ENCODE peak calls at places on chromosomes 5 and 9, in seven cellular contexts. Y is MM.1S; M is thyroid gland; U is CD4-positive, CD25-positive, alpha-beta regulatory T cell; F is cardiac muscle cell; O is ascending aorta; N is effector memory CD4-positive, alpha-beta T cell. X is an unnamed sample.

GRCh38 chr5:175709276-175709781 is 51.5 kb downstream of the HRH2 start:
- DNase-seq in Y (peak; percentile 86), M (no peak), U (no peak), F (no peak), O (peak; percentile 47), N (no peak), X (no peak)

GRCh38 chr9:109440797-109441287 is 57.3 kb downstream of the PTPN3 start:
- DNase-seq in Y (peak; percentile 85), M (peak; percentile 51), U (peak; percentile 74), F (peak; percentile 77), O (peak; percentile 83), N (no peak), X (peak; percentile 42)

GRCh38 chr9:128412120-128412790 is 8.4 kb upstream of the CERCAM start:
- DNase-seq in Y (no peak), M (peak; percentile 40), U (peak; percentile 39), F (peak; percentile 80), O (no peak), N (peak; percentile 24), X (peak; percentile 60)

GRCh38 chr5:153153086-153153485 is 337.4 kb upstream of the GRIA1 start:
- DNase-seq in Y (peak; percentile 8), M (no peak), U (no peak), F (no peak), O (no peak), N (no peak), X (no peak)

GRCh38 chr5:1110930-1111726 is 735 bp downstream of the SLC12A7 start:
- DNase-seq in Y (no peak), M (peak; percentile 57), U (peak; percentile 27), F (peak; percentile 55), O (no peak), N (no peak), X (no peak)

GRCh38 chr5:96338624-96339023 is 94.4 kb downstream of the PCSK1 start:
- DNase-seq in Y (no peak), M (no peak), U (no peak), F (no peak), O (peak; percentile 89), N (no peak), X (no peak)

GRCh38 chr9:108549184-108549583 is 306.6 kb downstream of the ACTL7B start:
- DNase-seq in Y (no peak), M (no peak), U (no peak), F (no peak), O (no peak), N (no peak), X (no peak)

GRCh38 chr5:22372376-22372775 is 480.8 kb downstream of the CDH12 start:
- DNase-seq in Y (no peak), M (no peak), U (no peak), F (no peak), O (no peak), N (no peak), X (no peak)

GRCh38 chr5:79146352-79146751 is 34.7 kb downstream of the BHMT start:
- DNase-seq in Y (no peak), M (no peak), U (no peak), F (no peak), O (no peak), N (no peak), X (no peak)

GRCh38 chr9:87194471-87194870 is 247.2 kb upstream of the GAS1 start:
- DNase-seq in Y (no peak), M (no peak), U (no peak), F (no peak), O (no peak), N (no peak), X (no peak)

GRCh38 chr5:11797132-11797531 is 107.1 kb downstream of the CTNND2 start:
- DNase-seq in Y (no peak), M (peak; percentile 15), U (no peak), F (no peak), O (no peak), N (no peak), X (no peak)

GRCh38 chr9:105673850-105674387 is 11.7 kb downstream of the TAL2 start:
- DNase-seq in Y (no peak), M (no peak), U (no peak), F (no peak), O (no peak), N (no peak), X (no peak)

GRCh38 chr5:62208218-62208852 is 97.7 kb upstream of the KIF2A start:
- DNase-seq in Y (no peak), M (no peak), U (no peak), F (peak; percentile 4), O (no peak), N (no peak), X (no peak)

GRCh38 chr9:91182831-91183230 is 178.9 kb downstream of the AUH start:
- DNase-seq in Y (no peak), M (no peak), U (no peak), F (no peak), O (peak; percentile 34), N (no peak), X (no peak)

GRCh38 chr5:169416583-169417196 is 115.8 kb upstream of the SLIT3 start:
- DNase-seq in Y (peak; percentile 57), M (peak; percentile 6), U (no peak), F (no peak), O (peak; percentile 78), N (no peak), X (no peak)

GRCh38 chr5:173474881-173475287 is 141.6 kb downstream of the BOD1 start:
- DNase-seq in Y (no peak), M (no peak), U (no peak), F (no peak), O (no peak), N (no peak), X (no peak)

GRCh38 chr9:35051069-35051967 is 21.1 kb downstream of the VCP start:
- DNase-seq in Y (peak; percentile 41), M (peak; percentile 34), U (peak; percentile 62), F (peak; percentile 81), O (no peak), N (no peak), X (no peak)

GRCh38 chr5:177429248-177430045 is 3.0 kb downstream of the GRK6 start:
- DNase-seq in Y (peak; percentile 56), M (peak; percentile 25), U (peak; percentile 95), F (no peak), O (peak; percentile 82), N (peak; percentile 82), X (peak; percentile 85)

GRCh38 chr5:55850839-55851674 is at the start of gene IL31RA:
- DNase-seq in Y (no peak), M (no peak), U (no peak), F (no peak), O (no peak), N (no peak), X (no peak)

GRCh38 chr5:2891781-2892180 is 140.3 kb upstream of the IRX2 start:
- DNase-seq in Y (no peak), M (no peak), U (no peak), F (no peak), O (no peak), N (no peak), X (no peak)
- H3K9me3 ChIP-seq in Y (no peaks in the 10 kb centered on the region), M (no peaks in the 10 kb centered on the region), U (peaks cover 17% of the 10 kb centered on the region), F (no peaks in the 10 kb centered on the region), O (no peaks in the 10 kb centered on the region), N (no peaks in the 10 kb centered on the region), X (no peaks in the 10 kb centered on the region)

GRCh38 chr5:143016777-143017374 is 246.7 kb downstream of the ARHGAP26 start:
- DNase-seq in Y (peak; percentile 61), M (peak; percentile 10), U (peak; percentile 65), F (peak; percentile 57), O (no peak), N (no peak), X (no peak)

GRCh38 chr5:143010335-143010734 is 240.2 kb downstream of the ARHGAP26 start:
- DNase-seq in Y (no peak), M (no peak), U (no peak), F (no peak), O (no peak), N (no peak), X (no peak)

GRCh38 chr5:143011621-143012020 is 241.4 kb downstream of the ARHGAP26 start:
- DNase-seq in Y (no peak), M (no peak), U (no peak), F (no peak), O (no peak), N (no peak), X (no peak)

GRCh38 chr5:143013176-143013575 is 243.0 kb downstream of the ARHGAP26 start:
- DNase-seq in Y (no peak), M (no peak), U (no peak), F (no peak), O (no peak), N (no peak), X (no peak)

GRCh38 chr5:143014017-143014651 is 244.0 kb downstream of the ARHGAP26 start:
- DNase-seq in Y (no peak), M (peak; percentile 78), U (peak; percentile 39), F (peak; percentile 73), O (no peak), N (no peak), X (no peak)
- H3K4me1 ChIP-seq in Y (peaks cover 9% of the 10 kb centered on the region), M (no peaks in the 10 kb centered on the region), U (peaks cover 4% of the 10 kb centered on the region), F (peaks cover 3% of the 10 kb centered on the region), O (no peaks in the 10 kb centered on the region), N (no peaks in the 10 kb centered on the region), X (peaks cover under 1% of the 10 kb centered on the region)

DNA sequence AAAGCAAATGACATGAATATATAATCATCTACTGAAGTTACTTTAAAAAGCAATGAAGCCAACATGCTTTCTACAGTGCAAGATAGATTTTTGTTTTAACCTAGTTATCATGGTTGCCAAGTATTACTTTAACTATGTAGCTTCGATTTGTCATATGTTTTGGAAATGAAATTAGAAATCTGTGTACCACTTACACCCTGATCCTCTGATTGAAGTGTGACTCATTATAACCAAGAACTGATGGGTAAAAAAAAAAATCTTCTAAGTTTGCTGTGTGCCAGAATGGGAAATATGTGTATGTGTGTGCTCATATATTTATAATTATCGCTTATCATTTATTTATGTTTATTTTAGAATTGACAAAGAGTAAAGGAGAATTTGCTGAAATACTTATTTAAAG is 9.1 kb upstream of the CDC42SE2 start:
- DNase-seq in Y (no peak), M (no peak), U (peak; percentile 38), F (no peak), O (no peak), N (no peak), X (no peak)
- H3K27ac ChIP-seq in Y (no peak overlapping the region), M (no peak overlapping the region), U (peak overlapping the region; percentile 86), F (no peak overlapping the region), O (no peak overlapping the region), N (peak overlapping the region; percentile 92), X (peak overlapping the region; percentile 78)

GRCh38 chr5:2917524-2917923 is 166.0 kb upstream of the IRX2 start:
- DNase-seq in Y (no peak), M (no peak), U (no peak), F (no peak), O (no peak), N (no peak), X (no peak)

GRCh38 chr5:2919310-2920018 is 168.0 kb upstream of the IRX2 start:
- DNase-seq in Y (no peak), M (no peak), U (no peak), F (no peak), O (no peak), N (no peak), X (no peak)

GRCh38 chr5:2914991-2915484 is 163.6 kb upstream of the IRX2 start:
- DNase-seq in Y (no peak), M (no peak), U (no peak), F (no peak), O (no peak), N (no peak), X (no peak)

GRCh38 chr5:2916076-2916682 is 164.7 kb upstream of the IRX2 start:
- DNase-seq in Y (no peak), M (no peak), U (no peak), F (no peak), O (no peak), N (no peak), X (no peak)

DNA sequence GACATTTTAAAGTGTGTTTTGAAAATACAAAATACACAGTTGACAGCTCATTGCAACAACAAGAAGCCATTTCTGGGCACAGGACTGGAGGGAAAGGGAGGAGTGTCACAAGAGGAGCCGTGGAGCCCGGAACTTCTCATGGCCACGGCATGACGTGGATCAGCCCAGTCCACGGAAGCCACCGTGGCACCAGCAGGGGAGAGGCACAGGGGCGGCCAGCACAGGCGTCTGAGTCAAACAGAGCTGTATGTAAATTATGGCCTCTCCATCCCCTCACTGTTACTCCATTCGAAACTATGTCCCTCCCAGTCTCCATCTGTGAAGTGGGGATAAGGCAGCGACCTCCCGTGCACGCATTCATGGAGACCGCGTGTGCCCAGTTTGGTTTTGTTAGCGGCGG is 165.6 kb upstream of the IRX2 start:
- DNase-seq in Y (no peak), M (no peak), U (no peak), F (no peak), O (no peak), N (no peak), X (no peak)
- H3K9me3 ChIP-seq in Y (no peaks in the 10 kb centered on the region), M (no peaks in the 10 kb centered on the region), U (peaks cover 4% of the 10 kb centered on the region), F (no peaks in the 10 kb centered on the region), O (no peaks in the 10 kb centered on the region), N (peaks cover 3% of the 10 kb centered on the region), X (no peaks in the 10 kb centered on the region)